ENCODE peak calls at places on chromosomes 16 and 17, in five cellular contexts. Z is transverse colon, Q is SK-N-SH, M is stomach, D is H1. K is an unnamed sample.

GRCh38 chr16:2778692-2778958 is 1.5 kb upstream of the ELOB start:
- DNase-seq in Z (no peak), Q (no peak), D (no peak), M (no peak), K (no peak)

GRCh38 chr16:31819386-31819785 is 54.2 kb upstream of the ZNF267 start:
- DNase-seq in Z (no peak), Q (peak; percentile 20), D (no peak), M (no peak), K (no peak)

GRCh38 chr17:73099504-73099903 is 7.0 kb upstream of the SLC39A11 start:
- DNase-seq in Z (no peak), M (no peak), D (no peak), Q (no peak), K (no peak)

GRCh38 chr17:74601944-74602572 is 10.0 kb upstream of the CD300LD start:
- DNase-seq in Z (peak; percentile 23), M (no peak), Q (peak; percentile 68), D (peak; percentile 65), K (no peak)

GRCh38 chr16:89099905-89100304 is 6.3 kb downstream of the ACSF3 start:
- DNase-seq in Z (peak; percentile 74), D (no peak), Q (no peak), M (no peak), K (no peak)

GRCh38 chr17:36629252-36629847 is 28.0 kb downstream of the MRM1 start:
- DNase-seq in Q (peak; percentile 89), M (peak; percentile 79), D (peak; percentile 99), Z (peak; percentile 80), K (no peak)

GRCh38 chr17:1060991-1061390 is 64.1 kb downstream of the TIMM22 start:
- DNase-seq in M (peak; percentile 87), D (no peak), Z (peak; percentile 54), Q (no peak), K (no peak)

GRCh38 chr17:34663714-34664113 is 84.3 kb downstream of the TMEM132E start:
- DNase-seq in Q (no peak), D (no peak), M (no peak), Z (no peak), K (no peak)

GRCh38 chr16:55499951-55500350 is 8.9 kb upstream of the LPCAT2 start:
- DNase-seq in Q (no peak), Z (no peak), M (no peak), D (peak; percentile 22), K (peak; percentile 87)

GRCh38 chr17:77645441-77646430 is 312.8 kb upstream of the TNRC6C start:
- DNase-seq in M (no peak), Q (no peak), D (no peak), Z (no peak), K (no peak)

GRCh38 chr17:60819447-60820130 is 141.9 kb downstream of the BCAS3 start:
- DNase-seq in M (no peak), Z (no peak), Q (no peak), D (no peak), K (no peak)

GRCh38 chr17:79223471-79223870 is 148.8 kb downstream of the ENGASE start:
- DNase-seq in M (no peak), Z (no peak), D (no peak), Q (peak; percentile 70), K (no peak)

GRCh38 chr17:79224903-79225302 is 150.3 kb downstream of the ENGASE start:
- DNase-seq in Z (no peak), Q (no peak), D (no peak), M (no peak), K (no peak)

GRCh38 chr17:79224476-79224875 is 149.9 kb downstream of the ENGASE start:
- DNase-seq in Z (no peak), M (no peak), D (no peak), Q (peak; percentile 68), K (no peak)

GRCh38 chr17:79223953-79224352 is 149.3 kb downstream of the ENGASE start:
- DNase-seq in M (no peak), Z (no peak), D (no peak), Q (no peak), K (no peak)

DNA sequence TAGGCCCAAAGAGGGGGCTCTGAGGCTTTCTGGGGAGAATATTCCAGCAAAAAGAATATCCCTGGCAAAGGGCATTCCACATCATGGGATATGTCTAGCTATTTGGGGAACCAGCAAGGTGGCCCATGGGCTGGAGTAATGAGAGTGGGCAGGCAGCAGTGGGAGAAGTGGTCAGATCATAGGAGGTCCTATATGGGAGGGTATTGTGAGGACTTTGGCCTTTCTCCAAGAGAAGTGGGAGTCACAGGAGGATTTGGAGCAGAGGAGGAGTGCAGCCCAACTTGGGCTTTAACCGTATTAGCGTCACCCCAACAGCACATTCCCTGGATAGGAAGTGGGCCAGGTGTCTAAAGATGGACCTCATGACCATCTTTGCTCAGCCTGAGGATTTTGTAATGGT is 151.4 kb downstream of the ENGASE start:
- DNase-seq in Q (no peak), Z (no peak), M (no peak), D (no peak), K (no peak)
- H3K4me3 ChIP-seq in Q (no peak overlapping the region), Z (no peak overlapping the region), M (no peak overlapping the region), D (no peak overlapping the region), K (no peak overlapping the region)

GRCh38 chr17:64470676-64471075 is 21.8 kb downstream of the MILR1 start:
- DNase-seq in D (no peak), M (no peak), Z (no peak), Q (no peak), K (no peak)
- H3K27ac ChIP-seq in D (no peak overlapping the region), M (no peak overlapping the region), Z (no peak overlapping the region), Q (no peak overlapping the region), K (no peak overlapping the region)

DNA sequence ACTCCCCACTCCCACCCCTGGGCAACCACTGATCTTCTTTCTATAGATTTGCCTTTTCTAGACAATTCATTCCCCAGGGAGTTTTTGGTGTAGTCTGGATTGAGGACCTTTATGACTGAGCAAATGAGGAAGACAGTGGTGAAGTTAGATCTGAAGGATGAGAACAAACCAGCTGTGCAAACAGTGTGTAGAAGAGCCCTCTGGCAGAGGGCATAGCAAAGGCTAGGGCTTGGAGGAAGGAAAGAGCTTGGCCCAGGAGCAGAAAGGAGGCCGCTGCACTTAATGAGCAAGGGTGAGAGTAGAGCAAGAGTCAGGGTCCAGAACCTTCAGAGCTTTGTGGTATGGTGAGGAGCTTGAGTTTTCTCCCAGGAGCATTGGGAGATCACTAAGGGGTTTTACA is 352.7 kb downstream of the CA10 start:
- DNase-seq in D (no peak), M (no peak), Z (no peak), Q (no peak), K (no peak)
- TF ChIP-seq EP300 in D (no peak), M (no peak), Z (no peak), Q (no peak), K (no peak)

DNA sequence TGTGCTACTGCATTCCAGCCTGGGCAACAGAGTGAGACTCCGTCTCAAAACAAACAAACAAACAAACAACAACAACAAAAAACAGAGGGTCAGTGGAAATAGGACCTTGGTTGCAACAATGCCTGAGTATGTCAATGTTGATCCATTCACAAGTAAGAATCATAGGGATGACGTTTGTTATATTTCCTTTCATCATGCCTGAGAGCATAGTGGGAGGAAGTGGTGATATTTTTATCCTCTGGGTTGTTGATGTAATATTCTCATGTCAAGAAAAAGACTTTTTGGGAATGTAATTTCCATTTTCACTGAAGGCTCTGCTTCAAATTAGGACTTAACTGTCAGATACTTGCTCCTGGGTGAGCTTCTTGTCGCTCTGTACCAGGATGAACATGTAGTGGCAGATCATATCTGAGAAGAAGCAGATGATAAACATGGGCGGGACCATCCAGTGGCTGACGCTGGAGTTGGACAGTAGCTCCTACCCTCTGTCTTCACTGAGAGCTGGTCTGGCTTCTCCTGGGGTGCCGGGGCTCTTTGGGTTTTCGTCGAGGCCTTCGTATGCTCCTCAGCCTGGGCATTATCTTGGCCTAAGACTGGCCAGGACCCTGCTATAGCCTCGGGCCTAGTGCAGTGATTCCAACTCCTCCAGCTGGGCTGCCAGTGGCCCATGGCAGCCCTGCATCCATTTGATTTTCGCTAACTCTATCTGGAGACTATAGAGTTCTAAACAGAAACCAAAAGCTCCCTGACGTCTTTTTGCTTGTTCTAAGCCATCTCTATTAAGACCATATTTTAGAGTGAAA is 19.6 kb downstream of the CYB5B start:
- DNase-seq in M (no peak), D (no peak), Q (peak; percentile 31), Z (peak; percentile 27), K (no peak)
- H3K4me3 ChIP-seq in M (peak overlapping the region; percentile 9), D (no peak overlapping the region), Q (no peak overlapping the region), Z (no peak overlapping the region), K (peak overlapping the region; percentile 37)

GRCh38 chr17:66272699-66273390 is 29.6 kb upstream of the PRKCA start:
- DNase-seq in M (no peak), D (no peak), Z (no peak), Q (no peak), K (no peak)
- H3K27ac ChIP-seq in M (no peak overlapping the region), D (no peak overlapping the region), Z (no peak overlapping the region), Q (peak overlapping the region; percentile 39), K (peak overlapping the region; percentile 30)

GRCh38 chr17:64459284-64459747 is 10.4 kb downstream of the MILR1 start:
- DNase-seq in Z (peak; percentile 11), M (peak; percentile 27), Q (no peak), D (no peak), K (no peak)
- TF ChIP-seq EP300 in Z (no peak), M (no peak), Q (no peak), D (no peak), K (no peak)

GRCh38 chr17:50209472-50210248 is 8.2 kb upstream of the COL1A1 start:
- DNase-seq in Q (peak; percentile 96), Z (peak; percentile 84), M (peak; percentile 57), D (peak; percentile 72), K (peak; percentile 97)

GRCh38 chr17:50210249-50211225 is 9.1 kb upstream of the COL1A1 start:
- DNase-seq in Q (peak; percentile 75), Z (peak; percentile 65), M (no peak), D (peak; percentile 67), K (no peak)

GRCh38 chr17:50213026-50214015 is 11.9 kb upstream of the COL1A1 start:
- DNase-seq in Q (peak; percentile 56), Z (no peak), D (no peak), M (peak; percentile 10), K (no peak)

GRCh38 chr17:50211249-50212120 is 10.1 kb upstream of the COL1A1 start:
- DNase-seq in Q (peak; percentile 27), M (no peak), Z (no peak), D (peak; percentile 44), K (no peak)

GRCh38 chr17:50212121-50212843 is 10.9 kb upstream of the COL1A1 start:
- DNase-seq in D (peak; percentile 39), M (no peak), Q (peak; percentile 25), Z (peak; percentile 41), K (no peak)
- H3K4me3 ChIP-seq in D (no peak overlapping the region), M (no peak overlapping the region), Q (no peak overlapping the region), Z (no peak overlapping the region), K (no peak overlapping the region)

GRCh38 chr17:17913695-17914332 is 58.4 kb downstream of the TOM1L2 start:
- DNase-seq in D (no peak), Z (peak; percentile 88), M (peak; percentile 60), Q (peak; percentile 74), K (peak; percentile 93)
- H3K27ac ChIP-seq in D (no peak overlapping the region), Z (peak overlapping the region; percentile 74), M (no peak overlapping the region), Q (peak overlapping the region; percentile 91), K (no peak overlapping the region)

K was measured in esophagus muscularis mucosa.